ENCODE peak calls at places on chromosomes 7 and 10, in ten cellular contexts. I, P, C, G, X, K, M, V, J and H are unnamed samples. For H3K4me1, the result is how much of the 10 kb centered on the place peaks cover.

GRCh38 chr7:111953611-111954010 is 252.6 kb downstream of the DOCK4 start:
- DNase-seq in M (no peak), V (no peak), K (no peak), C (no peak), P (peak), G (no peak), I (no peak), J (peak), X (peak), H (no peak)

GRCh38 chr7:26705567-26705966 is 158.8 kb downstream of the SKAP2 start:
- DNase-seq in P (peak), C (no peak), J (peak), M (no peak), X (peak), I (no peak), V (peak), G (no peak), K (no peak), H (no peak)

GRCh38 chr7:122485841-122486240 is 181.3 kb upstream of the FEZF1 start:
- DNase-seq in J (no peak), X (no peak), P (no peak), I (no peak), M (no peak), V (no peak), C (no peak), K (no peak), G (no peak), H (no peak)

GRCh38 chr10:8300925-8301707 is 246.6 kb downstream of the GATA3 start:
- DNase-seq in K (no peak), M (no peak), C (no peak), X (no peak), I (no peak), G (no peak), J (peak), P (no peak), V (no peak), H (no peak)

GRCh38 chr10:110392860-110393732 is 88.4 kb upstream of the SMNDC1 start:
- DNase-seq in P (no peak), C (peak), G (no peak), X (no peak), M (peak), K (no peak), V (no peak), J (no peak), I (peak), H (peak)

GRCh38 chr10:92923416-92923815 is 75.1 kb downstream of the EXOC6 start:
- DNase-seq in M (no peak), P (no peak), X (no peak), V (no peak), C (no peak), I (no peak), J (no peak), K (no peak), G (no peak), H (no peak)

GRCh38 chr7:1156782-1157535 is 3.0 kb downstream of the ZFAND2A start:
- DNase-seq in J (no peak), I (no peak), G (peak), M (no peak), C (no peak), X (peak), V (no peak), P (peak), K (no peak), H (peak)

GRCh38 chr7:1709900-1710299 is 39.8 kb downstream of the ELFN1 start:
- DNase-seq in J (peak), P (no peak), C (no peak), M (no peak), K (no peak), I (no peak), V (no peak), G (no peak), X (peak), H (no peak)

GRCh38 chr10:24000271-24000813 is 208.6 kb upstream of the KIAA1217 start:
- DNase-seq in X (no peak), I (no peak), C (no peak), K (no peak), M (no peak), G (no peak), V (no peak), J (no peak), P (no peak), H (no peak)

GRCh38 chr7:13790611-13791010 is 198.9 kb downstream of the ETV1 start:
- DNase-seq in X (no peak), I (no peak), K (no peak), P (no peak), M (no peak), J (no peak), C (no peak), G (no peak), V (no peak), H (no peak)

GRCh38 chr7:135094472-135095237 is 53.2 kb upstream of the TMEM140 start:
- DNase-seq in P (peak), C (no peak), I (no peak), X (no peak), G (no peak), M (no peak), J (no peak), V (no peak), K (no peak), H (no peak)

GRCh38 chr7:130148561-130148960 is 56.6 kb downstream of the TMEM209 start:
- DNase-seq in J (no peak), X (no peak), I (no peak), V (no peak), K (no peak), G (no peak), M (no peak), P (no peak), C (no peak), H (no peak)

GRCh38 chr10:110444009-110444347 is 53.7 kb upstream of the DUSP5 start:
- DNase-seq in M (no peak), K (no peak), P (no peak), X (no peak), I (no peak), J (peak), V (no peak), C (peak), G (no peak), H (no peak)

GRCh38 chr7:48671656-48672055 is 252.7 kb upstream of the CDC14C start:
- DNase-seq in V (no peak), C (no peak), I (no peak), M (no peak), K (no peak), P (no peak), J (no peak), G (no peak), X (no peak), H (no peak)

GRCh38 chr7:32941181-32941995 is 15.9 kb upstream of the FKBP9 start:
- DNase-seq in P (peak), I (no peak), K (no peak), J (no peak), X (no peak), C (no peak), V (no peak), G (no peak), M (no peak), H (no peak)
- TF ChIP-seq EP300 in P (no peak), I (no peak), K (no peak), J (no peak), X (no peak), C (no peak), V (no peak), G (no peak), M (no peak), H (no peak)

GRCh38 chr10:62018141-62018911 is 116.8 kb downstream of the ARID5B start:
- DNase-seq in V (no peak), G (peak), I (no peak), M (no peak), J (no peak), C (no peak), P (no peak), X (no peak), K (no peak), H (no peak)

GRCh38 chr10:62016477-62017140 is 115.1 kb downstream of the ARID5B start:
- DNase-seq in I (no peak), V (no peak), M (no peak), J (no peak), X (no peak), C (no peak), G (no peak), P (no peak), K (no peak), H (no peak)

GRCh38 chr10:62019013-62019684 is 117.7 kb downstream of the ARID5B start:
- DNase-seq in P (no peak), G (no peak), C (no peak), K (no peak), M (no peak), I (no peak), X (no peak), V (no peak), J (no peak), H (no peak)

GRCh38 chr10:62015994-62016393 is 114.5 kb downstream of the ARID5B start:
- DNase-seq in G (no peak), J (peak), V (no peak), K (no peak), C (no peak), I (no peak), P (no peak), M (no peak), X (no peak), H (no peak)

DNA sequence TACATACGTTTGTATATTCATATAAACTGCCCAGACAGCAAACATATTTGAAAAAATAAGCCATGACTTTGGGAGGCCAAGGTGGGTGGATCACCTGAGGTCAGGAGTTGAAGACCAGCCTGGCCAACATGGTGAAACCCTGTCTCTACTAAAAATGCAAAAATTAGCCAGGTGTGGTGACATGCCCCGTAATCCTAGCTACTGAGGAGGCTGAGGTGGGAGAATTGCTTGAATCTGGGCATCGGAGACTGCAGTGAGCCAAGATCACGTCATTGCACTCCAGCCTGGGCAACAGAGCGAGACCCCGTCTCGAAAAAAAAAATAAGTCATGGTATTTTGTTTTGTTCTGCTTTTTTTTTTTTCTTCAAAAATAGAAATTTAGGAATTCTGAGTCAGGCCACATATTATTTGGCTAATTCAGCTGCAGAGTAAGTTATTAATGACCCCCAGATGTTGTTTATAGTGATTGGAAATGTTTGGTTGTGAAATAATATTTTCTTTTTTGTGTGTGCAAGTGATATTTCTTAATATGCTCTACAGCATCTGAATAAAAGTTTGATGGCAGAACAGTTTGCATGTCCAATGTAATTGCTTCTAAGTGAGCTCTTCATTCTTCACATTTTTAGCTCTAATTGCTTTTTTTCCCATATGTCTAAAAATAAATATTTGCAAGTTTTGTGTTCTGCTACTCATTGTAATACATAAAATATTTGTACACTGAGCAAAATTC is 115.8 kb downstream of the ARID5B start:
- DNase-seq in I (no peak), G (no peak), C (no peak), M (no peak), V (no peak), X (no peak), K (no peak), J (no peak), P (no peak), H (no peak)
- H3K4me1 ChIP-seq in I (half or more), G (under half), C (under half), M (under half), V (under half), X (under half), K (half or more), J (under half), P (under half), H (under half)

DNA sequence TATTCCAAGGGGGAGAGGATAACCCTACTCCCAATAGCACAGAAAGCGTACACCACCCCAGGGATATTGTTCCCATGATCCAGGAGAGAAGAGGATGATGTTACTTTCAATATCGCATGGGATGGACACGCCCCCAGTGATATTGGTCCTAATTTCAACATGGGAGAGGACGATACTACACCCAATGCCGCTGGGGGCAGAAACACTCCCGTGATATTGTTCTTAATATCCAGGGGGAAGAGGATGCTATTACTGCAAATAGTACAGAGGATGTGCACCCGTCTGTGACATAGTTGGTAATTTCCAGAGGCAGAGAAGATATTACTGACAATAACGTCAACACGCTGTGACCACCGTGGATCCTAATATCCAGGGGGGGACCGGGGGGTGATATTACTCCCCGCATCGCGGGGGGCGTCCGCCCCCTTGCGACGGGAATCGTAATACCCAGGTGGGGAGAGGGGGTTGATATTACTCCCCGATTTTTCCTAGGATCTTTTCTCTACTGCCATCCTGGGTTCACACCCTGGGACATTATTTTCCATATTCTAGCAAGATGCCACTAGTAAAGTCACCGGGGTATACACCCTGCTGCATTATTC is 16.6 kb downstream of the MEIG1 start:
- DNase-seq in K (no peak), P (no peak), C (no peak), I (no peak), G (no peak), M (no peak), V (no peak), X (peak), J (peak), H (no peak)
- TF ChIP-seq EP300 in K (no peak), P (no peak), C (no peak), I (no peak), G (no peak), M (no peak), V (no peak), X (no peak), J (no peak), H (no peak)

GRCh38 chr7:137940656-137941518 is 61.0 kb downstream of the CREB3L2 start:
- DNase-seq in X (no peak), M (no peak), I (no peak), K (no peak), C (no peak), J (no peak), V (no peak), P (peak), G (peak), H (peak)
- H3K4me1 ChIP-seq in X (under half), M (under half), I (half or more), K (under half), C (under half), J (under half), V (under half), P (half or more), G (under half), H (half or more)

GRCh38 chr10:133324857-133325260 is 11.8 kb downstream of the CALY start:
- DNase-seq in K (no peak), V (no peak), C (no peak), I (no peak), M (no peak), P (no peak), G (no peak), J (peak), X (no peak), H (no peak)

GRCh38 chr10:133326745-133327650 is 9.7 kb downstream of the CALY start:
- DNase-seq in J (no peak), I (no peak), M (no peak), P (no peak), X (peak), C (no peak), K (no peak), G (no peak), V (no peak), H (no peak)

GRCh38 chr10:133325761-133326463 is 10.8 kb downstream of the CALY start:
- DNase-seq in M (no peak), X (no peak), I (no peak), K (no peak), V (no peak), G (no peak), J (peak), P (no peak), C (no peak), H (no peak)

GRCh38 chr10:133324198-133324792 is 12.4 kb downstream of the CALY start:
- DNase-seq in C (peak), K (no peak), I (no peak), G (peak), V (peak), J (peak), P (peak), X (peak), M (no peak), H (peak)

DNA sequence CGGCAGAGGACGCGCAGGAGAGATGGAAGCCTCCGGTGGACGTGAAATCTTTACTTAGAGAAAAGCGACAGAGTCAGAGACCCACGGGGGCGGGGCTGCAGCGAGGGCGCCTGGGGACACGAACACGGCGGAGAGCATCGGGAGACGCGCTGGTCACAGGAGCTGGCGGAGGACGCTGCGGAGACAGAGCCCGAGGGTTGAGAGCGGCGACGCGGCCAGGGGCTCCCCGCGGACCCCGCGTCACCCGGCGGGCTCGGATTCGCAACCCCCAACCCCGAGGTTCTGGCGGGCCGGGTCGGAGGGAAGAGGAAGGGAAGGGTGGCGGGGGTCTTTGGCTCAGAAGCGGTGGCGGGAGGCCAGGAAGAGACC is 11.3 kb downstream of the CALY start:
- DNase-seq in V (no peak), C (no peak), X (no peak), M (no peak), G (no peak), P (no peak), I (no peak), K (no peak), J (peak), H (no peak)
- TF ChIP-seq EP300 in V (no peak), C (no peak), X (no peak), M (no peak), G (no peak), P (no peak), I (no peak), K (no peak), J (no peak), H (no peak)

GRCh38 chr7:102469351-102469971 is 4.7 kb downstream of the LRWD1 start:
- DNase-seq in X (no peak), J (no peak), V (peak), G (no peak), P (no peak), K (peak), M (no peak), C (no peak), I (peak), H (no peak)

GRCh38 chr7:102469972-102470825 is 5.4 kb downstream of the LRWD1 start:
- DNase-seq in C (no peak), P (no peak), X (no peak), I (peak), J (no peak), M (no peak), G (peak), K (no peak), V (peak), H (peak)

GRCh38 chr7:102472126-102473041 is 6.3 kb downstream of the POLR2J start:
- DNase-seq in X (no peak), M (no peak), I (peak), P (no peak), G (no peak), C (no peak), K (no peak), J (no peak), V (peak), H (no peak)

GRCh38 chr7:102473271-102473991 is 5.3 kb downstream of the POLR2J start:
- DNase-seq in M (no peak), P (no peak), K (peak), C (no peak), V (peak), X (no peak), I (peak), J (no peak), G (no peak), H (no peak)

DNA sequence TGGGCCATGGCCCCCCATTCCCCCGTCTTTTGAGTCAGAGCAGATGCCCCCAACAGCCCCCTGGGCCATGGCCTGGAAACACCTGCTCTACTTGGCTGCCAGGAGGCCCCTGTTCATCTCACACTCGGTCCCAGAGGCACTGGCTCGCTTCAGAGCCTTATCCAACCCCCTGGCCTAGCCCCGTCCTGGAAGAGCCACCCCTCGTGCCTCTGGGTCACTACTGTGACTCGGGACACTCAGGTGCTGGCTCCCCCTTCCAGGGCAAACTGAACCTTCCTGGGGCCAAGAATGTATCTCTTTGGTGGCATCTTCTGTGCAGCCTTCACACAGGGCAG is 7.0 kb downstream of the POLR2J start:
- DNase-seq in J (no peak), G (no peak), M (no peak), V (peak), I (no peak), K (no peak), P (no peak), C (no peak), X (no peak), H (no peak)
- H3K4me1 ChIP-seq in J (under half), G (under half), M (under half), V (under half), I (under half), K (under half), P (under half), C (under half), X (under half), H (under half)